ENCODE peak calls at places on chromosomes 2 and 18, in ten cellular contexts. M is IMR-90, W is neural progenitor cell, R is endothelial cell of umbilical vein, X is DND-41, T is endodermal cell, E is fibroblast of lung, Y is mesendoderm, L is SK-N-SH, S is kidney. I is an unnamed sample. For H3K4me1, the result is how much of the 10 kb centered on the place peaks cover.

GRCh38 chr2:181850914-181851560 is 40.5 kb upstream of the ITPRID2 start:
- DNase-seq in T (no peak), M (no peak), E (no peak), Y (no peak), W (no peak), L (no peak), X (no peak), R (peak), S (no peak), I (no peak)

GRCh38 chr2:239273280-239274234 is 127.3 kb downstream of the HDAC4 start:
- DNase-seq in L (no peak), Y (no peak), W (no peak), S (no peak), E (no peak), M (no peak), R (no peak), T (no peak), X (no peak), I (no peak)

GRCh38 chr2:191786694-191787093 is 60.2 kb downstream of the CAVIN2 start:
- DNase-seq in T (no peak), M (no peak), R (no peak), E (peak), Y (no peak), X (no peak), W (no peak), S (no peak), L (no peak), I (no peak)

GRCh38 chr2:101251844-101252407 is 760 bp upstream of the CNOT11 start:
- DNase-seq in L (peak), S (no peak), T (peak), R (no peak), E (no peak), M (no peak), Y (peak), X (peak), W (peak), I (peak)

GRCh38 chr2:49240608-49241007 is 86.3 kb upstream of the FSHR start:
- DNase-seq in T (no peak), M (peak), Y (peak), L (no peak), R (no peak), X (no peak), S (no peak), E (peak), W (peak), I (no peak)

GRCh38 chr2:237143676-237144440 is 58.2 kb downstream of the COPS8 start:
- DNase-seq in S (no peak), T (no peak), E (peak), L (no peak), Y (no peak), W (no peak), M (peak), R (no peak), X (no peak), I (no peak)

GRCh38 chr2:9637330-9637729 is 6.5 kb upstream of the YWHAQ start:
- DNase-seq in S (no peak), T (peak), Y (peak), R (peak), M (peak), X (no peak), W (peak), L (no peak), E (peak), I (no peak)

GRCh38 chr2:154452906-154453493 is 245.5 kb upstream of the KCNJ3 start:
- DNase-seq in S (no peak), R (peak), Y (peak), X (no peak), E (no peak), M (no peak), T (peak), L (no peak), W (no peak), I (peak)

GRCh38 chr18:73549236-73549635 is 598.4 kb downstream of the FBXO15 start:
- DNase-seq in T (no peak), R (no peak), W (no peak), M (peak), L (no peak), X (no peak), E (no peak), S (no peak), Y (no peak), I (no peak)

GRCh38 chr2:196515041-196515440 is 124.5 kb upstream of the CCDC150 start:
- DNase-seq in W (no peak), S (no peak), T (no peak), E (no peak), M (no peak), R (no peak), L (no peak), X (no peak), Y (no peak), I (no peak)

GRCh38 chr18:26089247-26090129 is 925 bp downstream of the SS18 start:
- DNase-seq in M (peak), L (peak), T (no peak), W (peak), E (peak), Y (peak), X (peak), R (peak), S (no peak), I (peak)

GRCh38 chr2:231227309-231228162 is 29.1 kb downstream of the ARMC9 start:
- DNase-seq in L (peak), R (peak), T (peak), E (peak), M (peak), Y (peak), W (peak), S (no peak), X (peak), I (peak)

GRCh38 chr2:226792155-226792871 is 7.3 kb downstream of the IRS1 start:
- DNase-seq in T (peak), E (peak), Y (peak), R (no peak), M (peak), L (peak), W (no peak), X (no peak), S (no peak), I (peak)

GRCh38 chr2:239598732-239599090 is 197.9 kb upstream of the HDAC4 start:
- DNase-seq in M (no peak), W (no peak), S (peak), L (no peak), T (peak), E (no peak), X (no peak), R (no peak), Y (peak), I (no peak)

GRCh38 chr18:61196745-61197144 is 136.5 kb upstream of the CDH20 start:
- DNase-seq in M (no peak), Y (no peak), L (no peak), S (no peak), E (no peak), R (no peak), T (no peak), X (no peak), W (no peak), I (no peak)

DNA sequence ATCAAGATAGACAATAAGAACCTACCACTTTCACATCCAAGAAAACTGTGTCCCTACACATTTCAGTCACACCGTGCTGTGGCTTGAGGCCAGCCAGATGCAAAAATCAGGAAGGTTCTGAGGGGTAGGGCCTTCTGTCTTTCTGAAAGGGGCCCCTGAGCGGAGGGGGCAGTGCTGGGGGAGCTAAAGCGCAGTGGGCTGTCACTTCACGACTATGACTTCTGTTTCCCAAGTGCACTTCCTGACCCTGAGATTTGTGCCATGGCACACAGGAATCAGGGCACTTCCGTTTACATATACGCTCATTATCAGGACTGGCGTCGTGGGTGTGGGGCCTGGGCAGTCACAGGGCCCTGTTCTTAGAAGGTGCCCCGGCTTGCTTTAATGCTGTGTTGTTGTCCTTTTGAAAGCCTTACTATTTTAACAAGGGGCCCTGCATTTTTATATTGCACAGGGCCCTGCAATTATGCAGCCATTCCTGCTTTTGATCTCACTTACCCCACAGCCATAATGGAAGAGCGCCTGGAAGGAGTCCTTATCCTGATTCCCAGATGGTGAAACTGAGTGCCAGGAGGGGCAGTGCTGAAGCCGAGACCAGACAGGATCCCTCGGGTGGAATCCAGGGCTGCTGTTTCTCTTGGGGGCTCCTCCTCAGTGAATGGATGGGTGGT is 620 bp downstream of the NGEF start:
- DNase-seq in E (no peak), S (no peak), T (peak), R (no peak), W (no peak), L (no peak), M (no peak), Y (no peak), X (no peak), I (no peak)
- H3K9ac ChIP-seq in E (no peak), S (no peak), T (no peak), R (no peak), W (no peak), L (no peak), M (no peak), Y (no peak), X (no peak), I (no peak)

DNA sequence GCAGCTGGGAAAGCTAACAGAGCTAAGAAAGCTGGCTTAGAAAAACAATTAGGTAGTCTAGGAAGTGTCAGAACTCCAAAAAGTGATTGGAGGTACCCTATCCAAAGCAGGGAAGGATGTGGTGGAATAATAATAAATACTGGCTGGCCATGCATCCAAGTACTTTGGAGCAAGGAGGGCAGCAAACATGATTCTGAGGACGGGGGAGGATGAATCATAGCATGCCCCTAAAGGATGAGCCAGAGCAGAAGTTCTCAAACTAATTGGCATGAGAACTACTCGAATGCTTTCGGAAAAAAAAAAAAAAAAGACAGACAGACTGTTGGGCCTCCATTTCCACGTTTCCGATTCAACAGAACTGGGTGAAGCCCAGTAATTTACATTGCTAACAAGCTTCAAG is 2.4 kb downstream of the CWC22 start:
- DNase-seq in R (no peak), M (peak), E (peak), T (no peak), X (no peak), L (no peak), Y (peak), W (no peak), S (no peak), I (no peak)
- H3K4me1 ChIP-seq in R (under half), M (under half), E (under half), T (under half), X (under half), L (under half), Y (under half), W (under half), S (under half), I (under half)

DNA sequence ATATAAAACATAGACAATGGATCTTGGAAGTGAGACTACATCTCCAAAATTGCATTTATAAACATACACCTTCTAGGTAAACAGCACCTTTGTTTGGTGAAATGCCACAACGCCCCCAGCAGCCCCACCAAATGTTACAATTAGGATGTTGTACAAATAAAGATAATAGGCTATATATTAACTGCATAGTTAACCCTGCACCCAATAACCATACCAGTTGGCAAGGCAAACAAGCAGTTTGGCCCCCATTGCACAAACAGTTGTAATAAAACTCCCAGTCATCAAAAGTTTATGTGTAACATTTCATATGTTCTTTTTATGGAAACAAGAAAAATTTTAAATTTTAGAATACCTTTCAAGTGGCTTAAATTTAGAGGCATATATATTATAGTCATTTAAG is 67.3 kb downstream of the PRPF40A start:
- DNase-seq in X (no peak), L (no peak), E (no peak), M (no peak), S (no peak), R (no peak), Y (no peak), W (no peak), T (no peak), I (no peak)
- H3K9ac ChIP-seq in X (no peak), L (no peak), E (no peak), M (no peak), S (no peak), R (no peak), Y (no peak), W (no peak), T (no peak), I (no peak)

GRCh38 chr18:48605408-48605845 is 66.6 kb downstream of the CTIF start:
- DNase-seq in M (peak), R (peak), Y (peak), L (peak), X (no peak), T (peak), S (peak), W (peak), E (peak), I (peak)
- H3K4me1 ChIP-seq in M (under half), R (under half), Y (under half), L (under half), X (under half), T (under half), S (under half), W (under half), E (under half), I (under half)

GRCh38 chr2:150107816-150108215 is 379.7 kb downstream of the RND3 start:
- DNase-seq in M (no peak), W (no peak), E (no peak), R (no peak), Y (no peak), S (no peak), X (no peak), L (no peak), T (no peak), I (no peak)
- H3K9ac ChIP-seq in M (no peak), W (no peak), E (no peak), R (no peak), Y (no peak), S (no peak), X (no peak), L (no peak), T (no peak), I (no peak)

I was measured in Karpas-422.